ENCODE peak calls at places on chromosomes 1 and 21, in six cellular contexts. H, M, S, Q, R and O are unnamed samples.

GRCh38 chr1:164704954-164705353 is 146.0 kb downstream of the PBX1 start:
- DNase-seq in Q (no peak), S (no peak), R (peak; percentile 25), M (no peak), H (no peak), O (no peak)

GRCh38 chr21:36321325-36322082 is 1.5 kb downstream of the MORC3 start:
- DNase-seq in H (no peak), S (peak; percentile 35), R (peak; percentile 62), M (no peak), Q (no peak), O (no peak)

GRCh38 chr1:16249838-16250241 is 12.9 kb upstream of the CPLANE2 start:
- DNase-seq in R (no peak), Q (no peak), H (no peak), M (no peak), S (peak; percentile 76), O (no peak)

GRCh38 chr1:116825400-116825734 is 71.1 kb downstream of the CD2 start:
- DNase-seq in R (no peak), M (no peak), H (no peak), Q (no peak), S (no peak), O (no peak)

GRCh38 chr1:100847481-100847880 is 47.2 kb downstream of the EXTL2 start:
- DNase-seq in H (no peak), Q (no peak), R (peak; percentile 22), M (no peak), S (peak; percentile 67), O (no peak)

GRCh38 chr1:101216623-101217022 is 20.2 kb upstream of the S1PR1 start:
- DNase-seq in Q (no peak), S (no peak), R (no peak), M (no peak), H (no peak), O (no peak)

GRCh38 chr1:221327954-221328353 is 413.9 kb downstream of the DUSP10 start:
- DNase-seq in R (no peak), H (no peak), Q (no peak), M (no peak), S (no peak), O (no peak)

GRCh38 chr1:26787381-26787705 is 407 bp upstream of the PIGV start:
- DNase-seq in R (peak; percentile 66), M (peak; percentile 57), H (peak; percentile 59), S (peak; percentile 53), Q (no peak), O (no peak)

GRCh38 chr1:182968151-182968741 is 15.3 kb upstream of the SHCBP1L start:
- DNase-seq in H (no peak), S (peak; percentile 27), R (peak; percentile 79), M (no peak), Q (no peak), O (no peak)

GRCh38 chr1:51744506-51745303 is 127.8 kb downstream of the OSBPL9 start:
- DNase-seq in H (no peak), Q (no peak), M (no peak), R (no peak), S (no peak), O (no peak)

GRCh38 chr1:18618546-18619466 is 11.8 kb upstream of the PAX7 start:
- DNase-seq in Q (no peak), H (no peak), M (no peak), S (no peak), R (peak; percentile 35), O (no peak)

GRCh38 chr1:3564921-3565831 is 46.1 kb downstream of the MEGF6 start:
- DNase-seq in S (peak; percentile 10), H (no peak), Q (no peak), R (peak; percentile 35), M (peak; percentile 76), O (no peak)

GRCh38 chr1:93681549-93682412 is at the start of gene BCAR3:
- DNase-seq in S (peak; percentile 73), H (no peak), R (peak; percentile 85), Q (no peak), M (peak; percentile 79), O (no peak)

GRCh38 chr1:201561604-201562003 is 22.7 kb downstream of the NAV1 start:
- DNase-seq in Q (no peak), H (no peak), S (no peak), R (peak; percentile 16), M (no peak), O (no peak)

GRCh38 chr1:16068356-16069270 is 4.8 kb downstream of the FAM131C start:
- DNase-seq in M (no peak), S (peak; percentile 20), H (no peak), Q (no peak), R (peak; percentile 57), O (peak; percentile 75)

GRCh38 chr1:93238425-93238824 is 57.9 kb downstream of the CCDC18 start:
- DNase-seq in H (no peak), Q (no peak), S (no peak), M (no peak), R (no peak), O (no peak)

GRCh38 chr21:36792505-36792967 is 93.6 kb downstream of the SIM2 start:
- DNase-seq in Q (no peak), H (no peak), R (peak; percentile 66), M (no peak), S (peak; percentile 54), O (no peak)

GRCh38 chr21:31580866-31581276 is 78.6 kb upstream of the SOD1 start:
- DNase-seq in H (peak; percentile 56), S (peak; percentile 61), M (peak; percentile 57), Q (no peak), R (peak; percentile 58), O (no peak)